ENCODE peak calls at places on chromosomes 7 and 10, in five cellular contexts. O is testis, R is PC-3, J is tibial nerve, K is transverse colon. Q is an unnamed sample.

GRCh38 chr10:52631146-52631545 is 141.4 kb downstream of the MBL2 start:
- DNase-seq in R (no peak), J (no peak), K (no peak), O (no peak), Q (no peak)

GRCh38 chr7:24879281-24879680 is 100.7 kb downstream of the OSBPL3 start:
- DNase-seq in O (no peak), K (no peak), R (no peak), J (no peak), Q (no peak)

GRCh38 chr10:32417906-32418547 is 27.9 kb upstream of the CCDC7 start:
- DNase-seq in R (no peak), K (no peak), O (peak; percentile 67), J (no peak), Q (no peak)

GRCh38 chr7:105112440-105113418 is 98.7 kb downstream of the KMT2E start:
- DNase-seq in R (no peak), K (no peak), J (no peak), O (no peak), Q (no peak)

GRCh38 chr7:133961724-133962123 is 165.4 kb upstream of the LRGUK start:
- DNase-seq in R (no peak), K (no peak), O (no peak), J (no peak), Q (no peak)

GRCh38 chr7:75534727-75535307 is 42.7 kb downstream of the SPDYE5 start:
- DNase-seq in R (peak; percentile 47), K (no peak), O (no peak), J (no peak), Q (no peak)

GRCh38 chr7:137508437-137509175 is 165.1 kb upstream of the PTN start:
- DNase-seq in O (no peak), J (no peak), R (peak; percentile 65), K (no peak), Q (no peak)

GRCh38 chr7:149179241-149179640 is 16.1 kb upstream of the ZNF282 start:
- DNase-seq in J (no peak), K (no peak), R (no peak), O (no peak), Q (no peak)

GRCh38 chr10:126268104-126268900 is 120.0 kb downstream of the ADAM12 start:
- DNase-seq in K (no peak), O (no peak), J (no peak), R (no peak), Q (no peak)

GRCh38 chr10:8404721-8405120 is 350.2 kb downstream of the GATA3 start:
- DNase-seq in J (no peak), R (peak; percentile 47), K (no peak), O (no peak), Q (no peak)

GRCh38 chr7:87878208-87878735 is 2.0 kb downstream of the DBF4 start:
- DNase-seq in R (peak; percentile 5), K (no peak), O (no peak), J (no peak), Q (no peak)

GRCh38 chr7:95886501-95887090 is 114.2 kb downstream of the DYNC1I1 start:
- DNase-seq in R (peak; percentile 35), O (no peak), K (no peak), J (no peak), Q (peak; percentile 64)

GRCh38 chr7:30134011-30134410 is 775 bp upstream of the MTURN start:
- DNase-seq in K (no peak), O (no peak), J (no peak), R (no peak), Q (peak; percentile 55)

GRCh38 chr10:63866075-63866746 is 345.0 kb downstream of the REEP3 start:
- DNase-seq in J (no peak), R (peak; percentile 87), O (peak; percentile 61), K (peak; percentile 27), Q (no peak)

GRCh38 chr7:141053626-141054025 is 20.2 kb upstream of the TMEM178B start:
- DNase-seq in R (no peak), J (no peak), K (no peak), O (no peak), Q (no peak)

GRCh38 chr7:30642789-30643188 is 39.5 kb downstream of the CRHR2 start:
- DNase-seq in K (no peak), J (no peak), R (no peak), O (no peak), Q (no peak)

GRCh38 chr7:151113344-151114150 is 27.3 kb downstream of the AGAP3 start:
- DNase-seq in R (peak; percentile 88), J (no peak), K (no peak), O (no peak), Q (no peak)

GRCh38 chr10:2137549-2138174 is 400.3 kb upstream of the ADARB2 start:
- DNase-seq in K (no peak), O (peak; percentile 30), R (peak; percentile 2), J (no peak), Q (no peak)

GRCh38 chr10:49761789-49762565 is at the start of gene OGDHL:
- DNase-seq in J (no peak), K (peak; percentile 27), O (peak; percentile 91), R (peak; percentile 81), Q (no peak)

GRCh38 chr7:91082038-91082437 is 182.2 kb upstream of the FZD1 start:
- DNase-seq in R (no peak), K (no peak), J (no peak), O (no peak), Q (no peak)

GRCh38 chr10:77082601-77083252 is 554.9 kb downstream of the KCNMA1 start:
- DNase-seq in J (no peak), O (no peak), K (no peak), R (no peak), Q (no peak)

GRCh38 chr7:121547341-121548092 is 151.4 kb upstream of the FAM3C start:
- DNase-seq in J (no peak), K (no peak), R (peak; percentile 76), O (no peak), Q (no peak)

GRCh38 chr7:124781907-124782306 is 16.3 kb upstream of the GPR37 start:
- DNase-seq in K (no peak), O (no peak), J (no peak), R (no peak), Q (no peak)

GRCh38 chr7:143373255-143373794 is 7.8 kb upstream of the ZYX start:
- DNase-seq in R (peak; percentile 30), O (no peak), K (no peak), J (no peak), Q (no peak)
- TF ChIP-seq CTCF in R (peak; percentile 46), O (no peak), K (no peak), J (no peak), Q (no peak)

DNA sequence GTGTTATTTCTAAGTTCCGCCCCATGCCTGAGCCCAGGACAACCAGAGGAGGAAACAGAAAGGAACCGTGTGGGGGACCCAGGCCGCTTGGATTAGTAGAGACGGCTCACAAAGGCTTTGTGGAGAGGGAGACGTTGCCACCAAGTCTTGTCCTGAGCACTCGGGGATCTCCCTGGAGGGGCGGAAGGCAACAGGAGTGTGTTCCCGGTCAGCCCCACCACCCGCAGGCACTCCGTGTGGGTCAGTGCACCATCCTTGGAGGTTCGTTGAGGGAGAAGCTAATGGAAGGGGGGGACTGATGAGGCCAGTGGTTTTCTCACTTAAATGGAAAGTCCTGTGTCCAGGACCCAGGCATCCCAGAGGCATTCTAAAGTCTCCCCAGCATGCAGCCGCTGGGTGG is 26.7 kb upstream of the EN2 start:
- DNase-seq in K (no peak), O (no peak), J (no peak), R (no peak), Q (no peak)
- H3K27me3 ChIP-seq in K (peaks cover 47% of the 10 kb centered on the region), O (no peaks in the 10 kb centered on the region), J (no peaks in the 10 kb centered on the region), R (peaks cover 60% of the 10 kb centered on the region), Q (no peaks in the 10 kb centered on the region)

DNA sequence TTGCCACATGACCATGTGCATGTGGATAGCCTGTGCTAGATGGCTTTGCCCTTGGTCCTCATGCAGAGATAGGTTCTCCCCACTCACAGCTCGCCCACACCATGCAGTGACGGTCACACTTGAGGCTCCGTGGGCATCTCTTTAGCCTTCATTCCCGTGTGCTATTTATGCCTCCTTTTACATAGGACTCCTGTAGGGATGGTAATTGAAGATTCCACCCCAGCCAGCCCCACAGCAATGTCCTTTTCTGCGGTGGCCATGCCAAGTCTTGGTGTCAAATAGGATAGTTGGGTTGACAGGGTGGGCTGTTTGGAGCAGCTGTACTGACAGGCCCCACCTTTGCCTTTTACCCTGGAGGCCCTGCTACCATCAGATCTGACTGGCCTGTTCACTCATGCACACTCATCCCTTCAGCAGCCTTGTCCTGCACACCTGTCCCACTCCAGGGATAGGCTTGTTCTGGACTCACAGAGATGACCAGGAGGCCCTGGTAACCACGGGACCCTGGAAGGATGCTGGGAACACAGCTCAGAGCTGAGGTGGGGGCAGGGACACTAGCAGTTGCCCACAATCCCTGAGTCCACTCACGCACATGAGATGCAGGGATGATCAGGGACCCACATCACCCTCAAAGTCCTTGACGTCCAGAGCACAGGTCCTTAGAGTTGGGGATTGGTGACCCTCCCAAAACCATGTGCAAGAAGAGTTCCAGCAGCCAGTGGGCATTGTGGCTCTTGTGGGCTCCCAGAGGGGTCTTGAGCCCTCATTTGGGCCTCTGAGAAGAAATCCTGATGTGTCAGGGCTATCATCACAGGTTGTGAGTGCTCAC is 71.2 kb downstream of the ADCY1 start:
- DNase-seq in K (no peak), O (no peak), J (no peak), R (no peak), Q (no peak)
- H3K27ac ChIP-seq in K (no peak overlapping the region), O (no peak overlapping the region), J (no peak overlapping the region), R (no peak overlapping the region), Q (no peak overlapping the region)

DNA sequence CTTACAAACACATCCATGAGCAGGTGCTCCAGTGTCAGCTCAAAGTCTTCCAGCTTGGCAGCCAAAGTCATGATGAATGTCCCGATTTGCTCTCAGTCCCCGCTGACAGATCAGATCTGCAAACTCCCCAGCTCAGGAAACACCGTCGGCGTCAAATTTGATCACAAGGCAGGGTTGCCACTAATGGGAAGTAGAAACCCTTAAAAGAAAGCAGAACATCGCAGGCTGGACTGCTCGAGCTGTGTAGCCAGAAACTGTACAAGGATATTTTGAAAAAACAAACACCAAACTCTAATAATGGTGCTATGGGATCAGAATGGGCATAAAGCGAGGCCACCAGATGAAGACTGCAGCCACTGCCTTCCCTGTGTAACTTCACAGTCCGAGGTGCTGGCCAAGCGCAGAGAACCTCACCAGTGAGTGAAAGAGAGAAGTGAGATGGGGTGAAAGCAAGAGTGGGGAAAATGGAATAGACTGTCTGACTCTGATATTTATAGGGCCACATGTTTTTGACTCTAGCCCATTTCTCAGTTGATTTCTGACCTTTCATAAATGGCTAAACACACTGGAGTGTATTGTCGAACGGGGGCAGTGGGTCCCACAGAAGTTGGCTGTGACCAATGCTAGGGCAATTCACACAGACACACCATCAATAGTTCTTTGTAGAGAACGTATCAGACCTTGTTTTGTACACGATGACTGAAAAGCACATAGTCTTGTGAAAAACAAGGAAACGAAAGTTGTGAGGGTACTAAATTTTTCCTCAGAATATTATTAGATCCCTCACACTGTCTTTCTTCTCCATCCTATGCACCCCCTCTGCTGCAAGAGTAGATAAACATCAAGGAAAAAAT is 306.1 kb downstream of the FRMD4A start:
- DNase-seq in O (peak; percentile 37), K (peak; percentile 21), R (no peak), J (no peak), Q (no peak)
- TF ChIP-seq CTCF in O (no peak), K (no peak), R (no peak), J (no peak), Q (no peak)

GRCh38 chr10:101569465-101569837 is 18.6 kb downstream of the POLL start:
- DNase-seq in K (no peak), O (no peak), R (no peak), J (no peak), Q (no peak)
- H3K27me3 ChIP-seq in K (peaks cover 56% of the 10 kb centered on the region), O (no peaks in the 10 kb centered on the region), R (no peaks in the 10 kb centered on the region), J (peaks cover 4% of the 10 kb centered on the region), Q (peaks cover 35% of the 10 kb centered on the region)

Q was measured in esophagus muscularis mucosa.